ENCODE peak calls at places on chromosomes 2 and 18, in seven cellular contexts. One of them, this sample, is unnamed.

GRCh38 chr2:119808516-119809147 is 48.9 kb downstream of the PTPN4 start:
- DNase-seq in fibroblast of the aortic adventitia: peak
- DNase-seq in tibial artery: no peak
- DNase-seq in lower leg skin: no peak
- DNase-seq in hepatocyte: no peak
- DNase-seq in lower lobe of right lung: no peak
- DNase-seq in GM12864: no peak
- DNase-seq in this sample: no peak

GRCh38 chr2:109423556-109424359 is 190.0 kb downstream of the SEPTIN10 start:
- DNase-seq in lower leg skin: peak
- DNase-seq in GM12864: no peak
- DNase-seq in lower lobe of right lung: peak
- DNase-seq in tibial artery: no peak
- DNase-seq in fibroblast of the aortic adventitia: no peak
- DNase-seq in hepatocyte: no peak
- DNase-seq in this sample: no peak

GRCh38 chr18:68494802-68495560 is 219.9 kb downstream of the TMX3 start:
- DNase-seq in hepatocyte: peak
- DNase-seq in GM12864: no peak
- DNase-seq in lower leg skin: no peak
- DNase-seq in tibial artery: no peak
- DNase-seq in fibroblast of the aortic adventitia: peak
- DNase-seq in lower lobe of right lung: no peak
- DNase-seq in this sample: no peak

GRCh38 chr2:10329584-10329879 is 26.8 kb downstream of the HPCAL1 start:
- DNase-seq in tibial artery: no peak
- DNase-seq in lower leg skin: no peak
- DNase-seq in GM12864: no peak
- DNase-seq in lower lobe of right lung: no peak
- DNase-seq in hepatocyte: no peak
- DNase-seq in fibroblast of the aortic adventitia: no peak
- DNase-seq in this sample: no peak

GRCh38 chr2:167487728-167488127 is 599.4 kb downstream of the XIRP2 start:
- DNase-seq in hepatocyte: no peak
- DNase-seq in tibial artery: no peak
- DNase-seq in GM12864: no peak
- DNase-seq in fibroblast of the aortic adventitia: no peak
- DNase-seq in lower lobe of right lung: no peak
- DNase-seq in lower leg skin: no peak
- DNase-seq in this sample: no peak

GRCh38 chr2:176424756-176425155 is 155.5 kb downstream of the MTX2 start:
- DNase-seq in lower lobe of right lung: no peak
- DNase-seq in tibial artery: no peak
- DNase-seq in hepatocyte: peak
- DNase-seq in fibroblast of the aortic adventitia: no peak
- DNase-seq in GM12864: no peak
- DNase-seq in lower leg skin: no peak
- DNase-seq in this sample: no peak

GRCh38 chr2:198371902-198372611 is 567.7 kb downstream of the PLCL1 start:
- DNase-seq in fibroblast of the aortic adventitia: peak
- DNase-seq in tibial artery: no peak
- DNase-seq in lower leg skin: no peak
- DNase-seq in GM12864: peak
- DNase-seq in hepatocyte: no peak
- DNase-seq in lower lobe of right lung: no peak
- DNase-seq in this sample: peak

GRCh38 chr2:38405917-38406596 is 29.0 kb upstream of the ATL2 start:
- DNase-seq in hepatocyte: no peak
- DNase-seq in GM12864: no peak
- DNase-seq in fibroblast of the aortic adventitia: no peak
- DNase-seq in lower leg skin: no peak
- DNase-seq in tibial artery: no peak
- DNase-seq in lower lobe of right lung: no peak
- DNase-seq in this sample: no peak

GRCh38 chr2:159272166-159272565 is 14.3 kb downstream of the WDSUB1 start:
- DNase-seq in tibial artery: no peak
- DNase-seq in fibroblast of the aortic adventitia: no peak
- DNase-seq in lower lobe of right lung: no peak
- DNase-seq in hepatocyte: peak
- DNase-seq in GM12864: no peak
- DNase-seq in lower leg skin: no peak
- DNase-seq in this sample: no peak

GRCh38 chr2:234705108-234705507 is 208.2 kb upstream of the ARL4C start:
- DNase-seq in GM12864: no peak
- DNase-seq in lower lobe of right lung: no peak
- DNase-seq in fibroblast of the aortic adventitia: peak
- DNase-seq in hepatocyte: no peak
- DNase-seq in lower leg skin: peak
- DNase-seq in tibial artery: no peak
- DNase-seq in this sample: no peak

GRCh38 chr18:50009772-50010171 is 185.2 kb downstream of the MYO5B start:
- DNase-seq in tibial artery: no peak
- DNase-seq in fibroblast of the aortic adventitia: peak
- DNase-seq in lower leg skin: no peak
- DNase-seq in hepatocyte: peak
- DNase-seq in lower lobe of right lung: peak
- DNase-seq in GM12864: peak
- DNase-seq in this sample: peak

GRCh38 chr2:201344663-201345366 is 12.3 kb downstream of the FLACC1 start:
- DNase-seq in lower leg skin: no peak
- DNase-seq in tibial artery: no peak
- DNase-seq in lower lobe of right lung: no peak
- DNase-seq in fibroblast of the aortic adventitia: no peak
- DNase-seq in GM12864: no peak
- DNase-seq in hepatocyte: no peak
- DNase-seq in this sample: no peak

GRCh38 chr2:56117764-56118163 is 66.0 kb upstream of the CCDC85A start:
- DNase-seq in tibial artery: no peak
- DNase-seq in lower leg skin: no peak
- DNase-seq in hepatocyte: no peak
- DNase-seq in lower lobe of right lung: no peak
- DNase-seq in GM12864: no peak
- DNase-seq in fibroblast of the aortic adventitia: no peak
- DNase-seq in this sample: no peak

GRCh38 chr18:56314396-56314795 is 324.0 kb downstream of the TXNL1 start:
- DNase-seq in lower leg skin: no peak
- DNase-seq in fibroblast of the aortic adventitia: peak
- DNase-seq in tibial artery: no peak
- DNase-seq in hepatocyte: no peak
- DNase-seq in GM12864: no peak
- DNase-seq in lower lobe of right lung: no peak
- DNase-seq in this sample: no peak

GRCh38 chr18:58101291-58101706 is 57.3 kb downstream of the NEDD4L start:
- DNase-seq in lower lobe of right lung: no peak
- DNase-seq in hepatocyte: no peak
- DNase-seq in tibial artery: no peak
- DNase-seq in fibroblast of the aortic adventitia: no peak
- DNase-seq in lower leg skin: no peak
- DNase-seq in GM12864: peak
- DNase-seq in this sample: peak

GRCh38 chr2:130776550-130776949 is 21.2 kb downstream of the AMER3 start:
- DNase-seq in fibroblast of the aortic adventitia: no peak
- DNase-seq in GM12864: no peak
- DNase-seq in lower lobe of right lung: no peak
- DNase-seq in lower leg skin: no peak
- DNase-seq in hepatocyte: no peak
- DNase-seq in tibial artery: no peak
- DNase-seq in this sample: no peak

GRCh38 chr18:43049021-43049420 is 66.5 kb downstream of the RIT2 start:
- DNase-seq in GM12864: no peak
- DNase-seq in fibroblast of the aortic adventitia: peak
- DNase-seq in tibial artery: no peak
- DNase-seq in lower leg skin: no peak
- DNase-seq in hepatocyte: no peak
- DNase-seq in lower lobe of right lung: no peak
- DNase-seq in this sample: no peak

GRCh38 chr2:28974252-28974651 is 6.8 kb upstream of the TOGARAM2 start:
- DNase-seq in lower leg skin: no peak
- DNase-seq in tibial artery: no peak
- DNase-seq in hepatocyte: no peak
- DNase-seq in fibroblast of the aortic adventitia: no peak
- DNase-seq in GM12864: no peak
- DNase-seq in lower lobe of right lung: no peak
- DNase-seq in this sample: no peak

GRCh38 chr2:196743165-196743564 is 56.3 kb downstream of the GTF3C3 start:
- DNase-seq in lower leg skin: no peak
- DNase-seq in lower lobe of right lung: no peak
- DNase-seq in fibroblast of the aortic adventitia: no peak
- DNase-seq in GM12864: no peak
- DNase-seq in tibial artery: no peak
- DNase-seq in hepatocyte: no peak
- DNase-seq in this sample: no peak

GRCh38 chr2:97355887-97356286 is 233.8 kb downstream of the ANKRD36B start:
- DNase-seq in hepatocyte: no peak
- DNase-seq in lower lobe of right lung: no peak
- DNase-seq in GM12864: no peak
- DNase-seq in tibial artery: no peak
- DNase-seq in fibroblast of the aortic adventitia: no peak
- DNase-seq in lower leg skin: peak
- DNase-seq in this sample: no peak

GRCh38 chr2:1930956-1931914 is 186.9 kb upstream of the PXDN start:
- DNase-seq in GM12864: no peak
- DNase-seq in fibroblast of the aortic adventitia: no peak
- DNase-seq in lower lobe of right lung: no peak
- DNase-seq in tibial artery: no peak
- DNase-seq in lower leg skin: peak
- DNase-seq in hepatocyte: no peak
- DNase-seq in this sample: no peak

GRCh38 chr2:230814616-230815015 is 50.1 kb upstream of the ITM2C start:
- DNase-seq in lower leg skin: no peak
- DNase-seq in hepatocyte: peak
- DNase-seq in fibroblast of the aortic adventitia: peak
- DNase-seq in lower lobe of right lung: no peak
- DNase-seq in GM12864: no peak
- DNase-seq in tibial artery: no peak
- DNase-seq in this sample: no peak
- TF ChIP-seq CTCF in lower leg skin: no peak
- TF ChIP-seq CTCF in hepatocyte: peak
- TF ChIP-seq CTCF in fibroblast of the aortic adventitia: peak
- TF ChIP-seq CTCF in lower lobe of right lung: peak
- TF ChIP-seq CTCF in GM12864: peak
- TF ChIP-seq CTCF in tibial artery: no peak
- TF ChIP-seq CTCF in this sample: peak

GRCh38 chr18:37563810-37564511 is 1.6 kb downstream of the CELF4 start:
- DNase-seq in hepatocyte: no peak
- DNase-seq in GM12864: no peak
- DNase-seq in lower leg skin: no peak
- DNase-seq in tibial artery: no peak
- DNase-seq in fibroblast of the aortic adventitia: no peak
- DNase-seq in lower lobe of right lung: no peak
- DNase-seq in this sample: no peak
- TF ChIP-seq CTCF in hepatocyte: no peak
- TF ChIP-seq CTCF in GM12864: no peak
- TF ChIP-seq CTCF in lower leg skin: no peak
- TF ChIP-seq CTCF in tibial artery: no peak
- TF ChIP-seq CTCF in fibroblast of the aortic adventitia: no peak
- TF ChIP-seq CTCF in lower lobe of right lung: no peak
- TF ChIP-seq CTCF in this sample: no peak

GRCh38 chr2:53202063-53202462 is 565.5 kb upstream of the CHAC2 start:
- DNase-seq in GM12864: no peak
- DNase-seq in hepatocyte: peak
- DNase-seq in lower leg skin: no peak
- DNase-seq in fibroblast of the aortic adventitia: peak
- DNase-seq in lower lobe of right lung: no peak
- DNase-seq in tibial artery: no peak
- DNase-seq in this sample: no peak
- TF ChIP-seq CTCF in GM12864: no peak
- TF ChIP-seq CTCF in hepatocyte: peak
- TF ChIP-seq CTCF in lower leg skin: no peak
- TF ChIP-seq CTCF in fibroblast of the aortic adventitia: peak
- TF ChIP-seq CTCF in lower lobe of right lung: no peak
- TF ChIP-seq CTCF in tibial artery: no peak
- TF ChIP-seq CTCF in this sample: no peak

GRCh38 chr2:188997276-188997675 is 23.1 kb downstream of the COL3A1 start:
- DNase-seq in tibial artery: no peak
- DNase-seq in lower lobe of right lung: no peak
- DNase-seq in lower leg skin: no peak
- DNase-seq in hepatocyte: no peak
- DNase-seq in GM12864: no peak
- DNase-seq in fibroblast of the aortic adventitia: peak
- DNase-seq in this sample: no peak
- TF ChIP-seq CTCF in tibial artery: no peak
- TF ChIP-seq CTCF in lower lobe of right lung: no peak
- TF ChIP-seq CTCF in lower leg skin: no peak
- TF ChIP-seq CTCF in hepatocyte: no peak
- TF ChIP-seq CTCF in GM12864: no peak
- TF ChIP-seq CTCF in fibroblast of the aortic adventitia: no peak
- TF ChIP-seq CTCF in this sample: no peak

DNA sequence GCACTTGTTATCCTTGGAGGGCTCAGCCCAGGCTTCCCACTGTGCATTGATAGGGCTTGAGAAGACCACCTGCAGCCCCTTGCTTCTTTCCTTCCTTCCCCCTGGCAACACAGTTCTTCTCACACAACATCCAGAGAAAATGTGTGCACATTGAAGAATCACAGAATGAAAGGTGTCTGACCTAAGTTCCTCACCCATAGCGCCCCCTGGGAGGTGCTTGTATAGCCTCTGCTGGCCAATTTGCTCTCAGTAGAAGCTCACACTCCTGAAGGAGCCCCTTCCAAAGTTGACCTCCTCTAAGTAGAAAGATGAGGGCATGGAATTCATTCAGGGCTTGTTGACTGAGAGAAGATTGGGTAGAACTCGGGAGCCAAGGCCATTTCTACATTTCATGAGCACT is 758.4 kb upstream of the KLHL29 start:
- DNase-seq in tibial artery: no peak
- DNase-seq in lower lobe of right lung: no peak
- DNase-seq in lower leg skin: no peak
- DNase-seq in fibroblast of the aortic adventitia: no peak
- DNase-seq in hepatocyte: no peak
- DNase-seq in GM12864: no peak
- DNase-seq in this sample: no peak
- TF ChIP-seq CTCF in tibial artery: no peak
- TF ChIP-seq CTCF in lower lobe of right lung: peak
- TF ChIP-seq CTCF in lower leg skin: no peak
- TF ChIP-seq CTCF in fibroblast of the aortic adventitia: no peak
- TF ChIP-seq CTCF in hepatocyte: no peak
- TF ChIP-seq CTCF in GM12864: peak
- TF ChIP-seq CTCF in this sample: no peak

GRCh38 chr2:240383099-240383758 is 52.2 kb upstream of the GPC1 start:
- DNase-seq in fibroblast of the aortic adventitia: no peak
- DNase-seq in tibial artery: no peak
- DNase-seq in hepatocyte: no peak
- DNase-seq in GM12864: no peak
- DNase-seq in lower lobe of right lung: peak
- DNase-seq in lower leg skin: no peak
- DNase-seq in this sample: no peak
- TF ChIP-seq CTCF in fibroblast of the aortic adventitia: no peak
- TF ChIP-seq CTCF in tibial artery: no peak
- TF ChIP-seq CTCF in hepatocyte: no peak
- TF ChIP-seq CTCF in GM12864: no peak
- TF ChIP-seq CTCF in lower lobe of right lung: no peak
- TF ChIP-seq CTCF in lower leg skin: no peak
- TF ChIP-seq CTCF in this sample: no peak